ENCODE peak calls at places on chromosomes 4 and X, in nine cellular contexts. One of them, this sample, is unnamed.

GRCh38 chr4:144644368-144645101 is 1.4 kb upstream of the HHIP start:
- DNase-seq in T-helper 2 cell: no peak
- DNase-seq in OCI-LY7: no peak
- DNase-seq in stimulated activated CD4-positive, alpha-beta T cell treated with anti-CD3 and anti-CD28 coated beads, Interleukin-1b, Interleukin-23, amount 100 ng/mL, for 4 hours: no peak
- DNase-seq in ovary: no peak
- DNase-seq in fibroblast of pulmonary artery: peak; percentile 41
- DNase-seq in upper lobe of right lung: no peak
- DNase-seq in activated CD8-positive, alpha-beta T cell treated with anti-CD3 and anti-CD28 coated beads, Interleukin-2, amount 10 ng/mL, durations not matched to agents 7 days and 5 days: no peak
- DNase-seq in CD4-positive, alpha-beta T cell: no peak
- DNase-seq in this sample: no peak

GRCh38 chr4:38177792-38178665 is 217.8 kb downstream of the PTTG2 start:
- DNase-seq in T-helper 2 cell: peak; percentile 32
- DNase-seq in OCI-LY7: no peak
- DNase-seq in stimulated activated CD4-positive, alpha-beta T cell treated with anti-CD3 and anti-CD28 coated beads, Interleukin-1b, Interleukin-23, amount 100 ng/mL, for 4 hours: no peak
- DNase-seq in ovary: peak; percentile 62
- DNase-seq in fibroblast of pulmonary artery: peak; percentile 79
- DNase-seq in upper lobe of right lung: peak; percentile 93
- DNase-seq in activated CD8-positive, alpha-beta T cell treated with anti-CD3 and anti-CD28 coated beads, Interleukin-2, amount 10 ng/mL, durations not matched to agents 7 days and 5 days: peak; percentile 52
- DNase-seq in CD4-positive, alpha-beta T cell: peak; percentile 58
- DNase-seq in this sample: no peak

GRCh38 chr4:145956288-145956890 is 17.8 kb upstream of the ZNF827 start:
- DNase-seq in T-helper 2 cell: no peak
- DNase-seq in OCI-LY7: peak; percentile 73
- DNase-seq in stimulated activated CD4-positive, alpha-beta T cell treated with anti-CD3 and anti-CD28 coated beads, Interleukin-1b, Interleukin-23, amount 100 ng/mL, for 4 hours: peak; percentile 41
- DNase-seq in ovary: no peak
- DNase-seq in fibroblast of pulmonary artery: peak; percentile 59
- DNase-seq in upper lobe of right lung: no peak
- DNase-seq in activated CD8-positive, alpha-beta T cell treated with anti-CD3 and anti-CD28 coated beads, Interleukin-2, amount 10 ng/mL, durations not matched to agents 7 days and 5 days: peak; percentile 51
- DNase-seq in CD4-positive, alpha-beta T cell: no peak
- DNase-seq in this sample: peak; percentile 33

GRCh38 chr4:120003193-120003592 is 63.5 kb downstream of the MAD2L1 start:
- DNase-seq in T-helper 2 cell: no peak
- DNase-seq in OCI-LY7: no peak
- DNase-seq in stimulated activated CD4-positive, alpha-beta T cell treated with anti-CD3 and anti-CD28 coated beads, Interleukin-1b, Interleukin-23, amount 100 ng/mL, for 4 hours: no peak
- DNase-seq in ovary: no peak
- DNase-seq in fibroblast of pulmonary artery: no peak
- DNase-seq in upper lobe of right lung: no peak
- DNase-seq in activated CD8-positive, alpha-beta T cell treated with anti-CD3 and anti-CD28 coated beads, Interleukin-2, amount 10 ng/mL, durations not matched to agents 7 days and 5 days: no peak
- DNase-seq in CD4-positive, alpha-beta T cell: no peak
- DNase-seq in this sample: no peak

GRCh38 chrX:151084454-151084853 is 91.9 kb upstream of the GPR50 start:
- DNase-seq in T-helper 2 cell: no peak
- DNase-seq in OCI-LY7: no peak
- DNase-seq in stimulated activated CD4-positive, alpha-beta T cell treated with anti-CD3 and anti-CD28 coated beads, Interleukin-1b, Interleukin-23, amount 100 ng/mL, for 4 hours: no peak
- DNase-seq in ovary: no peak
- DNase-seq in fibroblast of pulmonary artery: no peak
- DNase-seq in upper lobe of right lung: no peak
- DNase-seq in activated CD8-positive, alpha-beta T cell treated with anti-CD3 and anti-CD28 coated beads, Interleukin-2, amount 10 ng/mL, durations not matched to agents 7 days and 5 days: no peak
- DNase-seq in CD4-positive, alpha-beta T cell: no peak
- DNase-seq in this sample: no peak

GRCh38 chr4:99221980-99222379 is 2.9 kb upstream of the ADH6 start:
- DNase-seq in T-helper 2 cell: no peak
- DNase-seq in OCI-LY7: no peak
- DNase-seq in stimulated activated CD4-positive, alpha-beta T cell treated with anti-CD3 and anti-CD28 coated beads, Interleukin-1b, Interleukin-23, amount 100 ng/mL, for 4 hours: no peak
- DNase-seq in ovary: no peak
- DNase-seq in fibroblast of pulmonary artery: peak; percentile 31
- DNase-seq in upper lobe of right lung: no peak
- DNase-seq in activated CD8-positive, alpha-beta T cell treated with anti-CD3 and anti-CD28 coated beads, Interleukin-2, amount 10 ng/mL, durations not matched to agents 7 days and 5 days: no peak
- DNase-seq in CD4-positive, alpha-beta T cell: no peak
- DNase-seq in this sample: no peak

GRCh38 chr4:109164011-109164410 is 138.4 kb downstream of the COL25A1 start:
- DNase-seq in T-helper 2 cell: no peak
- DNase-seq in OCI-LY7: no peak
- DNase-seq in stimulated activated CD4-positive, alpha-beta T cell treated with anti-CD3 and anti-CD28 coated beads, Interleukin-1b, Interleukin-23, amount 100 ng/mL, for 4 hours: no peak
- DNase-seq in ovary: no peak
- DNase-seq in fibroblast of pulmonary artery: peak; percentile 60
- DNase-seq in upper lobe of right lung: no peak
- DNase-seq in activated CD8-positive, alpha-beta T cell treated with anti-CD3 and anti-CD28 coated beads, Interleukin-2, amount 10 ng/mL, durations not matched to agents 7 days and 5 days: no peak
- DNase-seq in CD4-positive, alpha-beta T cell: no peak
- DNase-seq in this sample: no peak

GRCh38 chrX:13938766-13939530 is 90.7 kb downstream of the GEMIN8 start:
- DNase-seq in T-helper 2 cell: no peak
- DNase-seq in OCI-LY7: no peak
- DNase-seq in stimulated activated CD4-positive, alpha-beta T cell treated with anti-CD3 and anti-CD28 coated beads, Interleukin-1b, Interleukin-23, amount 100 ng/mL, for 4 hours: no peak
- DNase-seq in ovary: no peak
- DNase-seq in fibroblast of pulmonary artery: no peak
- DNase-seq in upper lobe of right lung: no peak
- DNase-seq in activated CD8-positive, alpha-beta T cell treated with anti-CD3 and anti-CD28 coated beads, Interleukin-2, amount 10 ng/mL, durations not matched to agents 7 days and 5 days: no peak
- DNase-seq in CD4-positive, alpha-beta T cell: no peak
- DNase-seq in this sample: no peak

GRCh38 chr4:168124008-168124641 is 31.8 kb downstream of the ANXA10 start:
- DNase-seq in T-helper 2 cell: no peak
- DNase-seq in OCI-LY7: no peak
- DNase-seq in stimulated activated CD4-positive, alpha-beta T cell treated with anti-CD3 and anti-CD28 coated beads, Interleukin-1b, Interleukin-23, amount 100 ng/mL, for 4 hours: no peak
- DNase-seq in ovary: no peak
- DNase-seq in fibroblast of pulmonary artery: peak; percentile 49
- DNase-seq in upper lobe of right lung: no peak
- DNase-seq in activated CD8-positive, alpha-beta T cell treated with anti-CD3 and anti-CD28 coated beads, Interleukin-2, amount 10 ng/mL, durations not matched to agents 7 days and 5 days: no peak
- DNase-seq in CD4-positive, alpha-beta T cell: no peak
- DNase-seq in this sample: peak; percentile 73

GRCh38 chr4:3251691-3252479 is 2.9 kb downstream of the MSANTD1 start:
- DNase-seq in T-helper 2 cell: no peak
- DNase-seq in OCI-LY7: no peak
- DNase-seq in stimulated activated CD4-positive, alpha-beta T cell treated with anti-CD3 and anti-CD28 coated beads, Interleukin-1b, Interleukin-23, amount 100 ng/mL, for 4 hours: no peak
- DNase-seq in ovary: peak; percentile 10
- DNase-seq in fibroblast of pulmonary artery: no peak
- DNase-seq in upper lobe of right lung: peak; percentile 51
- DNase-seq in activated CD8-positive, alpha-beta T cell treated with anti-CD3 and anti-CD28 coated beads, Interleukin-2, amount 10 ng/mL, durations not matched to agents 7 days and 5 days: no peak
- DNase-seq in CD4-positive, alpha-beta T cell: no peak
- DNase-seq in this sample: no peak

GRCh38 chrX:39158801-39159657 is 357.8 kb downstream of the MID1IP1 start:
- DNase-seq in T-helper 2 cell: no peak
- DNase-seq in OCI-LY7: no peak
- DNase-seq in stimulated activated CD4-positive, alpha-beta T cell treated with anti-CD3 and anti-CD28 coated beads, Interleukin-1b, Interleukin-23, amount 100 ng/mL, for 4 hours: no peak
- DNase-seq in ovary: no peak
- DNase-seq in fibroblast of pulmonary artery: peak; percentile 45
- DNase-seq in upper lobe of right lung: peak; percentile 60
- DNase-seq in activated CD8-positive, alpha-beta T cell treated with anti-CD3 and anti-CD28 coated beads, Interleukin-2, amount 10 ng/mL, durations not matched to agents 7 days and 5 days: no peak
- DNase-seq in CD4-positive, alpha-beta T cell: no peak
- DNase-seq in this sample: peak; percentile 90

GRCh38 chr4:40214661-40215418 is 18.0 kb downstream of the RHOH start:
- DNase-seq in T-helper 2 cell: no peak
- DNase-seq in OCI-LY7: no peak
- DNase-seq in stimulated activated CD4-positive, alpha-beta T cell treated with anti-CD3 and anti-CD28 coated beads, Interleukin-1b, Interleukin-23, amount 100 ng/mL, for 4 hours: no peak
- DNase-seq in ovary: no peak
- DNase-seq in fibroblast of pulmonary artery: no peak
- DNase-seq in upper lobe of right lung: no peak
- DNase-seq in activated CD8-positive, alpha-beta T cell treated with anti-CD3 and anti-CD28 coated beads, Interleukin-2, amount 10 ng/mL, durations not matched to agents 7 days and 5 days: peak; percentile 21
- DNase-seq in CD4-positive, alpha-beta T cell: no peak
- DNase-seq in this sample: no peak

GRCh38 chr4:142547974-142548373 is 298.1 kb downstream of the INPP4B start:
- DNase-seq in T-helper 2 cell: no peak
- DNase-seq in OCI-LY7: no peak
- DNase-seq in stimulated activated CD4-positive, alpha-beta T cell treated with anti-CD3 and anti-CD28 coated beads, Interleukin-1b, Interleukin-23, amount 100 ng/mL, for 4 hours: no peak
- DNase-seq in ovary: no peak
- DNase-seq in fibroblast of pulmonary artery: peak; percentile 18
- DNase-seq in upper lobe of right lung: no peak
- DNase-seq in activated CD8-positive, alpha-beta T cell treated with anti-CD3 and anti-CD28 coated beads, Interleukin-2, amount 10 ng/mL, durations not matched to agents 7 days and 5 days: no peak
- DNase-seq in CD4-positive, alpha-beta T cell: no peak
- DNase-seq in this sample: peak; percentile 61

GRCh38 chr4:90841676-90842075 is 714.5 kb downstream of the CCSER1 start:
- DNase-seq in T-helper 2 cell: no peak
- DNase-seq in OCI-LY7: no peak
- DNase-seq in stimulated activated CD4-positive, alpha-beta T cell treated with anti-CD3 and anti-CD28 coated beads, Interleukin-1b, Interleukin-23, amount 100 ng/mL, for 4 hours: no peak
- DNase-seq in ovary: no peak
- DNase-seq in fibroblast of pulmonary artery: peak; percentile 82
- DNase-seq in upper lobe of right lung: no peak
- DNase-seq in activated CD8-positive, alpha-beta T cell treated with anti-CD3 and anti-CD28 coated beads, Interleukin-2, amount 10 ng/mL, durations not matched to agents 7 days and 5 days: no peak
- DNase-seq in CD4-positive, alpha-beta T cell: no peak
- DNase-seq in this sample: no peak

GRCh38 chrX:41922125-41922521 is 1.2 kb downstream of the CASK start:
- DNase-seq in T-helper 2 cell: no peak
- DNase-seq in OCI-LY7: peak; percentile 20
- DNase-seq in stimulated activated CD4-positive, alpha-beta T cell treated with anti-CD3 and anti-CD28 coated beads, Interleukin-1b, Interleukin-23, amount 100 ng/mL, for 4 hours: no peak
- DNase-seq in ovary: no peak
- DNase-seq in fibroblast of pulmonary artery: peak; percentile 31
- DNase-seq in upper lobe of right lung: no peak
- DNase-seq in activated CD8-positive, alpha-beta T cell treated with anti-CD3 and anti-CD28 coated beads, Interleukin-2, amount 10 ng/mL, durations not matched to agents 7 days and 5 days: peak; percentile 57
- DNase-seq in CD4-positive, alpha-beta T cell: no peak
- DNase-seq in this sample: peak; percentile 10

GRCh38 chr4:20623936-20624335 is 76.3 kb upstream of the PACRGL start:
- DNase-seq in T-helper 2 cell: no peak
- DNase-seq in OCI-LY7: no peak
- DNase-seq in stimulated activated CD4-positive, alpha-beta T cell treated with anti-CD3 and anti-CD28 coated beads, Interleukin-1b, Interleukin-23, amount 100 ng/mL, for 4 hours: no peak
- DNase-seq in ovary: no peak
- DNase-seq in fibroblast of pulmonary artery: no peak
- DNase-seq in upper lobe of right lung: no peak
- DNase-seq in activated CD8-positive, alpha-beta T cell treated with anti-CD3 and anti-CD28 coated beads, Interleukin-2, amount 10 ng/mL, durations not matched to agents 7 days and 5 days: no peak
- DNase-seq in CD4-positive, alpha-beta T cell: no peak
- DNase-seq in this sample: no peak

GRCh38 chrX:125395626-125396025 is 76.0 kb downstream of the TEX13C start:
- DNase-seq in T-helper 2 cell: no peak
- DNase-seq in OCI-LY7: no peak
- DNase-seq in stimulated activated CD4-positive, alpha-beta T cell treated with anti-CD3 and anti-CD28 coated beads, Interleukin-1b, Interleukin-23, amount 100 ng/mL, for 4 hours: no peak
- DNase-seq in ovary: no peak
- DNase-seq in fibroblast of pulmonary artery: no peak
- DNase-seq in upper lobe of right lung: no peak
- DNase-seq in activated CD8-positive, alpha-beta T cell treated with anti-CD3 and anti-CD28 coated beads, Interleukin-2, amount 10 ng/mL, durations not matched to agents 7 days and 5 days: no peak
- DNase-seq in CD4-positive, alpha-beta T cell: no peak
- DNase-seq in this sample: no peak

GRCh38 chr4:120064887-120065286 is 1.8 kb downstream of the MAD2L1 start:
- DNase-seq in T-helper 2 cell: no peak
- DNase-seq in OCI-LY7: no peak
- DNase-seq in stimulated activated CD4-positive, alpha-beta T cell treated with anti-CD3 and anti-CD28 coated beads, Interleukin-1b, Interleukin-23, amount 100 ng/mL, for 4 hours: no peak
- DNase-seq in ovary: no peak
- DNase-seq in fibroblast of pulmonary artery: no peak
- DNase-seq in upper lobe of right lung: no peak
- DNase-seq in activated CD8-positive, alpha-beta T cell treated with anti-CD3 and anti-CD28 coated beads, Interleukin-2, amount 10 ng/mL, durations not matched to agents 7 days and 5 days: no peak
- DNase-seq in CD4-positive, alpha-beta T cell: no peak
- DNase-seq in this sample: no peak

GRCh38 chr4:121873604-121874003 is 3.3 kb upstream of the BBS7 start:
- DNase-seq in T-helper 2 cell: no peak
- DNase-seq in OCI-LY7: no peak
- DNase-seq in stimulated activated CD4-positive, alpha-beta T cell treated with anti-CD3 and anti-CD28 coated beads, Interleukin-1b, Interleukin-23, amount 100 ng/mL, for 4 hours: no peak
- DNase-seq in ovary: no peak
- DNase-seq in fibroblast of pulmonary artery: no peak
- DNase-seq in upper lobe of right lung: no peak
- DNase-seq in activated CD8-positive, alpha-beta T cell treated with anti-CD3 and anti-CD28 coated beads, Interleukin-2, amount 10 ng/mL, durations not matched to agents 7 days and 5 days: no peak
- DNase-seq in CD4-positive, alpha-beta T cell: no peak
- DNase-seq in this sample: no peak

GRCh38 chr4:17723648-17724047 is 57.8 kb downstream of the FAM184B start:
- DNase-seq in T-helper 2 cell: no peak
- DNase-seq in OCI-LY7: no peak
- DNase-seq in stimulated activated CD4-positive, alpha-beta T cell treated with anti-CD3 and anti-CD28 coated beads, Interleukin-1b, Interleukin-23, amount 100 ng/mL, for 4 hours: no peak
- DNase-seq in ovary: no peak
- DNase-seq in fibroblast of pulmonary artery: no peak
- DNase-seq in upper lobe of right lung: no peak
- DNase-seq in activated CD8-positive, alpha-beta T cell treated with anti-CD3 and anti-CD28 coated beads, Interleukin-2, amount 10 ng/mL, durations not matched to agents 7 days and 5 days: no peak
- DNase-seq in CD4-positive, alpha-beta T cell: no peak
- DNase-seq in this sample: no peak

GRCh38 chr4:48634688-48635308 is 144.7 kb downstream of the ZAR1 start:
- DNase-seq in T-helper 2 cell: no peak
- DNase-seq in OCI-LY7: peak; percentile 30
- DNase-seq in stimulated activated CD4-positive, alpha-beta T cell treated with anti-CD3 and anti-CD28 coated beads, Interleukin-1b, Interleukin-23, amount 100 ng/mL, for 4 hours: no peak
- DNase-seq in ovary: no peak
- DNase-seq in fibroblast of pulmonary artery: no peak
- DNase-seq in upper lobe of right lung: no peak
- DNase-seq in activated CD8-positive, alpha-beta T cell treated with anti-CD3 and anti-CD28 coated beads, Interleukin-2, amount 10 ng/mL, durations not matched to agents 7 days and 5 days: no peak
- DNase-seq in CD4-positive, alpha-beta T cell: no peak
- DNase-seq in this sample: no peak

GRCh38 chrX:19875051-19875432 is 12.4 kb downstream of the SH3KBP1 start:
- DNase-seq in T-helper 2 cell: no peak
- DNase-seq in OCI-LY7: no peak
- DNase-seq in stimulated activated CD4-positive, alpha-beta T cell treated with anti-CD3 and anti-CD28 coated beads, Interleukin-1b, Interleukin-23, amount 100 ng/mL, for 4 hours: no peak
- DNase-seq in ovary: no peak
- DNase-seq in fibroblast of pulmonary artery: no peak
- DNase-seq in upper lobe of right lung: no peak
- DNase-seq in activated CD8-positive, alpha-beta T cell treated with anti-CD3 and anti-CD28 coated beads, Interleukin-2, amount 10 ng/mL, durations not matched to agents 7 days and 5 days: no peak
- DNase-seq in CD4-positive, alpha-beta T cell: no peak
- DNase-seq in this sample: peak; percentile 35

GRCh38 chrX:41275661-41276609 is 58.0 kb upstream of the DDX3X start:
- DNase-seq in T-helper 2 cell: peak; percentile 6
- DNase-seq in OCI-LY7: peak; percentile 66
- DNase-seq in stimulated activated CD4-positive, alpha-beta T cell treated with anti-CD3 and anti-CD28 coated beads, Interleukin-1b, Interleukin-23, amount 100 ng/mL, for 4 hours: peak; percentile 49
- DNase-seq in ovary: peak; percentile 78
- DNase-seq in fibroblast of pulmonary artery: peak; percentile 63
- DNase-seq in upper lobe of right lung: peak; percentile 83
- DNase-seq in activated CD8-positive, alpha-beta T cell treated with anti-CD3 and anti-CD28 coated beads, Interleukin-2, amount 10 ng/mL, durations not matched to agents 7 days and 5 days: peak; percentile 57
- DNase-seq in CD4-positive, alpha-beta T cell: peak; percentile 60
- DNase-seq in this sample: peak; percentile 43

GRCh38 chr4:106478152-106478551 is 109.6 kb upstream of the GIMD1 start:
- DNase-seq in T-helper 2 cell: no peak
- DNase-seq in OCI-LY7: no peak
- DNase-seq in stimulated activated CD4-positive, alpha-beta T cell treated with anti-CD3 and anti-CD28 coated beads, Interleukin-1b, Interleukin-23, amount 100 ng/mL, for 4 hours: no peak
- DNase-seq in ovary: no peak
- DNase-seq in fibroblast of pulmonary artery: no peak
- DNase-seq in upper lobe of right lung: no peak
- DNase-seq in activated CD8-positive, alpha-beta T cell treated with anti-CD3 and anti-CD28 coated beads, Interleukin-2, amount 10 ng/mL, durations not matched to agents 7 days and 5 days: no peak
- DNase-seq in CD4-positive, alpha-beta T cell: no peak
- DNase-seq in this sample: no peak

GRCh38 chr4:182916483-182917181 is 554 bp downstream of the DCTD start:
- DNase-seq in T-helper 2 cell: peak; percentile 10
- DNase-seq in OCI-LY7: peak; percentile 44
- DNase-seq in stimulated activated CD4-positive, alpha-beta T cell treated with anti-CD3 and anti-CD28 coated beads, Interleukin-1b, Interleukin-23, amount 100 ng/mL, for 4 hours: peak; percentile 16
- DNase-seq in ovary: peak; percentile 77
- DNase-seq in fibroblast of pulmonary artery: peak; percentile 77
- DNase-seq in upper lobe of right lung: peak; percentile 86
- DNase-seq in activated CD8-positive, alpha-beta T cell treated with anti-CD3 and anti-CD28 coated beads, Interleukin-2, amount 10 ng/mL, durations not matched to agents 7 days and 5 days: peak; percentile 40
- DNase-seq in CD4-positive, alpha-beta T cell: peak; percentile 45
- DNase-seq in this sample: peak; percentile 55

GRCh38 chrX:2676794-2677675 is 14.1 kb upstream of the CD99 start:
- DNase-seq in T-helper 2 cell: no peak
- DNase-seq in OCI-LY7: no peak
- DNase-seq in stimulated activated CD4-positive, alpha-beta T cell treated with anti-CD3 and anti-CD28 coated beads, Interleukin-1b, Interleukin-23, amount 100 ng/mL, for 4 hours: no peak
- DNase-seq in ovary: no peak
- DNase-seq in fibroblast of pulmonary artery: no peak
- DNase-seq in upper lobe of right lung: no peak
- DNase-seq in activated CD8-positive, alpha-beta T cell treated with anti-CD3 and anti-CD28 coated beads, Interleukin-2, amount 10 ng/mL, durations not matched to agents 7 days and 5 days: no peak
- DNase-seq in CD4-positive, alpha-beta T cell: no peak
- DNase-seq in this sample: no peak

GRCh38 chrX:115499112-115499805 is 61.7 kb upstream of the PLS3 start:
- DNase-seq in T-helper 2 cell: no peak
- DNase-seq in OCI-LY7: no peak
- DNase-seq in stimulated activated CD4-positive, alpha-beta T cell treated with anti-CD3 and anti-CD28 coated beads, Interleukin-1b, Interleukin-23, amount 100 ng/mL, for 4 hours: no peak
- DNase-seq in ovary: no peak
- DNase-seq in fibroblast of pulmonary artery: peak; percentile 9
- DNase-seq in upper lobe of right lung: no peak
- DNase-seq in activated CD8-positive, alpha-beta T cell treated with anti-CD3 and anti-CD28 coated beads, Interleukin-2, amount 10 ng/mL, durations not matched to agents 7 days and 5 days: no peak
- DNase-seq in CD4-positive, alpha-beta T cell: no peak
- DNase-seq in this sample: no peak

GRCh38 chr4:75243570-75243969 is 270.6 kb downstream of the RCHY1 start:
- DNase-seq in T-helper 2 cell: no peak
- DNase-seq in OCI-LY7: no peak
- DNase-seq in stimulated activated CD4-positive, alpha-beta T cell treated with anti-CD3 and anti-CD28 coated beads, Interleukin-1b, Interleukin-23, amount 100 ng/mL, for 4 hours: no peak
- DNase-seq in ovary: no peak
- DNase-seq in fibroblast of pulmonary artery: no peak
- DNase-seq in upper lobe of right lung: no peak
- DNase-seq in activated CD8-positive, alpha-beta T cell treated with anti-CD3 and anti-CD28 coated beads, Interleukin-2, amount 10 ng/mL, durations not matched to agents 7 days and 5 days: no peak
- DNase-seq in CD4-positive, alpha-beta T cell: no peak
- DNase-seq in this sample: no peak

GRCh38 chr4:99395595-99396364 is 39.4 kb downstream of the ADH7 start:
- DNase-seq in T-helper 2 cell: no peak
- DNase-seq in OCI-LY7: no peak
- DNase-seq in stimulated activated CD4-positive, alpha-beta T cell treated with anti-CD3 and anti-CD28 coated beads, Interleukin-1b, Interleukin-23, amount 100 ng/mL, for 4 hours: no peak
- DNase-seq in ovary: no peak
- DNase-seq in fibroblast of pulmonary artery: peak; percentile 36
- DNase-seq in upper lobe of right lung: no peak
- DNase-seq in activated CD8-positive, alpha-beta T cell treated with anti-CD3 and anti-CD28 coated beads, Interleukin-2, amount 10 ng/mL, durations not matched to agents 7 days and 5 days: no peak
- DNase-seq in CD4-positive, alpha-beta T cell: no peak
- DNase-seq in this sample: peak; percentile 61

GRCh38 chrX:70292788-70293187 is 2.9 kb downstream of the KIF4A start:
- DNase-seq in T-helper 2 cell: no peak
- DNase-seq in OCI-LY7: no peak
- DNase-seq in stimulated activated CD4-positive, alpha-beta T cell treated with anti-CD3 and anti-CD28 coated beads, Interleukin-1b, Interleukin-23, amount 100 ng/mL, for 4 hours: no peak
- DNase-seq in ovary: no peak
- DNase-seq in fibroblast of pulmonary artery: peak; percentile 16
- DNase-seq in upper lobe of right lung: no peak
- DNase-seq in activated CD8-positive, alpha-beta T cell treated with anti-CD3 and anti-CD28 coated beads, Interleukin-2, amount 10 ng/mL, durations not matched to agents 7 days and 5 days: no peak
- DNase-seq in CD4-positive, alpha-beta T cell: no peak
- DNase-seq in this sample: no peak

GRCh38 chr4:94834496-94834895 is 76.7 kb downstream of the BMPR1B start:
- DNase-seq in T-helper 2 cell: no peak
- DNase-seq in OCI-LY7: no peak
- DNase-seq in stimulated activated CD4-positive, alpha-beta T cell treated with anti-CD3 and anti-CD28 coated beads, Interleukin-1b, Interleukin-23, amount 100 ng/mL, for 4 hours: no peak
- DNase-seq in ovary: no peak
- DNase-seq in fibroblast of pulmonary artery: no peak
- DNase-seq in upper lobe of right lung: no peak
- DNase-seq in activated CD8-positive, alpha-beta T cell treated with anti-CD3 and anti-CD28 coated beads, Interleukin-2, amount 10 ng/mL, durations not matched to agents 7 days and 5 days: no peak
- DNase-seq in CD4-positive, alpha-beta T cell: no peak
- DNase-seq in this sample: no peak

This sample was measured in HFFc6.